ENCODE peak calls at places on chromosomes 2 and 18, in five cellular contexts. E, D, X, Q and C are unnamed samples.

GRCh38 chr2:160367887-160368286 is 125.7 kb downstream of the RBMS1 start:
- DNase-seq in E (no peak), Q (no peak), X (no peak), D (peak), C (no peak)

GRCh38 chr2:162795312-162795711 is 43.3 kb downstream of the KCNH7 start:
- DNase-seq in D (no peak), X (no peak), Q (no peak), E (no peak), C (no peak)

GRCh38 chr2:29129586-29130281 is 14.5 kb downstream of the CLIP4 start:
- DNase-seq in Q (no peak), D (no peak), E (no peak), X (no peak), C (no peak)

GRCh38 chr18:46700026-46700425 is 43.0 kb upstream of the LOXHD1 start:
- DNase-seq in X (no peak), Q (no peak), D (no peak), E (no peak), C (no peak)

GRCh38 chr2:70553584-70554337 is at the start of gene TGFA:
- DNase-seq in X (peak), D (peak), Q (peak), E (no peak), C (peak)

GRCh38 chr2:159209341-159210306 is 76.9 kb downstream of the WDSUB1 start:
- DNase-seq in X (no peak), Q (no peak), E (no peak), D (no peak), C (no peak)

GRCh38 chr2:157934684-157935377 is 58.7 kb upstream of the ACVR1 start:
- DNase-seq in E (no peak), X (no peak), Q (no peak), D (no peak), C (no peak)

GRCh38 chr2:224449212-224450147 is 47.6 kb upstream of the FAM124B start:
- DNase-seq in E (no peak), X (no peak), D (peak), Q (no peak), C (no peak)

GRCh38 chr2:69770193-69770702 is 28.3 kb downstream of the ANXA4 start:
- DNase-seq in Q (no peak), X (no peak), E (no peak), D (peak), C (no peak)

GRCh38 chr18:57910817-57911216 is 107.7 kb upstream of the ATP8B1 start:
- DNase-seq in E (no peak), Q (no peak), X (no peak), D (no peak), C (no peak)

GRCh38 chr2:219285894-219286425 is 6.8 kb downstream of the DNAJB2 start:
- DNase-seq in D (no peak), X (no peak), Q (no peak), E (no peak), C (no peak)

GRCh38 chr18:44789704-44790103 is 109.0 kb downstream of the SETBP1 start:
- DNase-seq in D (peak), E (no peak), Q (no peak), X (no peak), C (no peak)

GRCh38 chr2:19847486-19847885 is 54.3 kb downstream of the TTC32 start:
- DNase-seq in E (no peak), X (no peak), D (no peak), Q (no peak), C (no peak)

GRCh38 chr2:105517814-105518705 is 119.2 kb upstream of the FHL2 start:
- DNase-seq in D (no peak), X (no peak), E (no peak), Q (no peak), C (no peak)

GRCh38 chr18:44627245-44627644 is 53.4 kb upstream of the SETBP1 start:
- DNase-seq in E (no peak), Q (no peak), X (no peak), D (peak), C (no peak)

GRCh38 chr2:12162269-12163247 is 416.1 kb downstream of the LPIN1 start:
- DNase-seq in D (no peak), Q (no peak), E (no peak), X (no peak), C (no peak)